ENCODE peak calls at places on chromosomes 4 and X, in four cellular contexts. U is IMR-90, Z is trophoblast cell, V is H9. A is an unnamed sample.
A peak's percentile ranks its signal among the peaks of the same experiment; 100 is the strongest.

GRCh38 chrX:65581661-65582339 is 47.2 kb upstream of the LAS1L start:
- DNase-seq in U (peak; percentile 61), Z (peak; percentile 36), V (peak; percentile 62), A (peak; percentile 36)

GRCh38 chrX:9327086-9327746 is 137.6 kb upstream of the TBL1X start:
- DNase-seq in U (no peak), Z (no peak), V (no peak), A (no peak)

GRCh38 chr4:83837614-83838308 is 301.9 kb downstream of the GPAT3 start:
- DNase-seq in U (no peak), Z (no peak), V (no peak), A (no peak)

GRCh38 chr4:113452868-113453620 is 308.5 kb downstream of the CAMK2D start:
- DNase-seq in U (peak; percentile 79), Z (no peak), V (peak; percentile 82), A (no peak)

GRCh38 chr4:27861381-27861787 is 1000.7 kb downstream of the STIM2 start:
- DNase-seq in U (peak; percentile 47), Z (peak; percentile 2), V (peak; percentile 68), A (peak; percentile 49)

GRCh38 chr4:179398414-179398813 is 1956.2 kb upstream of the AGA start:
- DNase-seq in U (no peak), Z (no peak), V (no peak), A (no peak)

GRCh38 chr4:40458109-40458508 is 123.0 kb downstream of the CHRNA9 start:
- DNase-seq in U (no peak), Z (no peak), V (no peak), A (no peak)

GRCh38 chrX:45196701-45197100 is 4.0 kb downstream of the DIPK2B start:
- DNase-seq in U (peak; percentile 61), Z (no peak), V (no peak), A (no peak)

GRCh38 chr4:151359576-151359975 is 34.2 kb upstream of the SH3D19 start:
- DNase-seq in U (no peak), Z (no peak), V (no peak), A (no peak)

GRCh38 chr4:70994069-70994366 is 569 bp downstream of the DCK start:
- DNase-seq in U (no peak), Z (no peak), V (no peak), A (no peak)

GRCh38 chr4:70994387-70995099 is 1.1 kb downstream of the DCK start:
- DNase-seq in U (no peak), Z (no peak), V (no peak), A (no peak)

GRCh38 chr4:70993181-70994068 is at the start of gene DCK:
- DNase-seq in U (peak; percentile 90), Z (peak; percentile 91), V (peak; percentile 92), A (peak; percentile 89)

GRCh38 chr4:70997068-70997467 is 3.6 kb downstream of the DCK start:
- DNase-seq in U (no peak), Z (no peak), V (no peak), A (no peak)

GRCh38 chr4:70996014-70996353 is 2.5 kb downstream of the DCK start:
- DNase-seq in U (no peak), Z (no peak), V (no peak), A (no peak)
- H4K8ac ChIP-seq in U (peak overlapping the region; percentile 49), Z (no peak overlapping the region), V (no peak overlapping the region), A (no peak overlapping the region)

GRCh38 chrX:133414399-133415275 is 652 bp downstream of the GPC4 start:
- DNase-seq in U (no peak), Z (no peak), V (no peak), A (no peak)
- H4K91ac ChIP-seq in U (no peak overlapping the region), Z (peak overlapping the region; percentile 63), V (no peak overlapping the region), A (no peak overlapping the region)

GRCh38 chrX:40580537-40581332 is at the start of gene ATP6AP2:
- DNase-seq in U (peak; percentile 90), Z (peak; percentile 85), V (peak; percentile 97), A (peak; percentile 88)
- H4K8ac ChIP-seq in U (peak within 1 kb of the TSS; percentile 90), Z (peak within 1 kb of the TSS; percentile 98), V (no peak within 1 kb of the TSS), A (no peak within 1 kb of the TSS)

GRCh38 chr4:185916683-185917082 is 104.7 kb upstream of the SORBS2 start:
- DNase-seq in U (no peak), Z (no peak), V (peak; percentile 44), A (no peak)
- H4K91ac ChIP-seq in U (no peak overlapping the region), Z (no peak overlapping the region), V (no peak overlapping the region), A (no peak overlapping the region)